ENCODE peak calls at places on chromosomes 11 and 22, in six cellular contexts. A is IMR-90, T is neuronal stem cell, U is mesenchymal stem cell, E is mesendoderm, G is H1. V is an unnamed sample.

GRCh38 chr11:96000064-96000463 is 76.2 kb upstream of the MTMR2 start:
- DNase-seq in A (no peak), G (no peak), T (no peak), U (no peak), E (no peak), V (no peak)

GRCh38 chr11:82365351-82365750 is 368.3 kb downstream of the FAM181B start:
- DNase-seq in U (no peak), G (no peak), T (no peak), A (no peak), E (no peak), V (no peak)

GRCh38 chr11:116193321-116194114 is 579.3 kb downstream of the BUD13 start:
- DNase-seq in E (peak; percentile 89), G (no peak), A (peak; percentile 62), T (peak; percentile 51), U (peak; percentile 36), V (peak; percentile 82)

GRCh38 chr11:104564921-104565580 is 333.2 kb downstream of the CASP12 start:
- DNase-seq in A (no peak), G (no peak), T (no peak), E (no peak), U (no peak), V (no peak)

GRCh38 chr11:117175104-117175503 is 3.4 kb upstream of the SIDT2 start:
- DNase-seq in U (no peak), A (no peak), T (no peak), G (no peak), E (no peak), V (no peak)

GRCh38 chr11:48000432-48000831 is 20.1 kb downstream of the PTPRJ start:
- DNase-seq in G (no peak), A (no peak), E (no peak), T (no peak), U (no peak), V (no peak)

GRCh38 chr11:107496011-107496410 is 38.4 kb upstream of the CWF19L2 start:
- DNase-seq in T (no peak), A (peak; percentile 61), G (no peak), U (peak; percentile 18), E (no peak), V (no peak)

GRCh38 chr22:50048836-50049235 is 9.3 kb downstream of the TTLL8 start:
- DNase-seq in T (no peak), U (no peak), G (no peak), E (no peak), A (no peak), V (no peak)

GRCh38 chr11:64266339-64266738 is 15.0 kb downstream of the PLCB3 start:
- DNase-seq in G (no peak), U (no peak), T (no peak), A (no peak), E (no peak), V (no peak)

GRCh38 chr11:64810271-64810890 is at the start of gene MEN1:
- DNase-seq in A (peak; percentile 93), T (peak; percentile 93), G (peak; percentile 85), U (peak; percentile 96), E (peak; percentile 99), V (peak; percentile 99)

GRCh38 chr11:93849751-93850584 is 450 bp downstream of the VSTM5 start:
- DNase-seq in G (no peak), T (peak; percentile 5), E (no peak), A (no peak), U (peak; percentile 7), V (peak; percentile 52)

GRCh38 chr11:18132341-18132740 is at the start of gene MRGPRX3:
- DNase-seq in A (no peak), E (no peak), T (no peak), U (no peak), G (no peak), V (no peak)

GRCh38 chr22:20115691-20116375 is at the start of gene RANBP1:
- DNase-seq in A (no peak), G (no peak), T (no peak), E (no peak), U (no peak), V (no peak)

GRCh38 chr11:578276-579035 is 2.2 kb downstream of the PHRF1 start:
- DNase-seq in A (no peak), U (no peak), T (no peak), G (no peak), E (no peak), V (no peak)

GRCh38 chr22:42946551-42947198 is 68.3 kb downstream of the PACSIN2 start:
- DNase-seq in E (no peak), T (no peak), A (no peak), U (no peak), G (no peak), V (peak; percentile 27)

GRCh38 chr11:129319751-129320150 is 55.9 kb upstream of the BARX2 start:
- DNase-seq in U (no peak), E (no peak), T (no peak), G (no peak), A (no peak), V (no peak)

GRCh38 chr22:31882971-31883370 is 61.4 kb upstream of the YWHAH start:
- DNase-seq in U (no peak), E (peak; percentile 73), A (no peak), T (no peak), G (no peak), V (no peak)

GRCh38 chr22:23831781-23832180 is 7.0 kb downstream of the DERL3 start:
- DNase-seq in A (no peak), T (no peak), U (no peak), G (no peak), E (no peak), V (no peak)

GRCh38 chr11:14422052-14422813 is 63.2 kb upstream of the RRAS2 start:
- DNase-seq in U (peak; percentile 96), E (peak; percentile 100), T (peak; percentile 57), G (peak; percentile 90), A (peak; percentile 100), V (peak; percentile 90)

GRCh38 chr11:43680521-43681505 is at the start of gene HSD17B12:
- DNase-seq in E (peak; percentile 100), T (peak; percentile 95), A (peak; percentile 99), U (peak; percentile 100), G (no peak), V (peak; percentile 100)

GRCh38 chr11:74443071-74443864 is 24.1 kb downstream of the KCNE3 start:
- DNase-seq in U (no peak), E (peak; percentile 55), G (no peak), A (peak; percentile 11), T (no peak), V (no peak)

GRCh38 chr11:65112226-65112550 is 516 bp downstream of the TM7SF2 start:
- DNase-seq in E (no peak), A (no peak), U (no peak), G (no peak), T (no peak), V (peak; percentile 55)

GRCh38 chr11:60870276-60870675 is 2.9 kb downstream of the ZP1 start:
- DNase-seq in A (no peak), E (peak; percentile 74), U (no peak), G (no peak), T (no peak), V (no peak)

GRCh38 chr11:118226294-118226693 is 1.5 kb upstream of the JAML start:
- DNase-seq in A (no peak), G (no peak), U (no peak), T (no peak), E (no peak), V (no peak)

GRCh38 chr11:105763594-105763993 is 153.7 kb downstream of the GRIA4 start:
- DNase-seq in E (no peak), G (no peak), A (no peak), T (no peak), U (no peak), V (no peak)

GRCh38 chr22:19717181-19717580 is 2.9 kb downstream of the SEPTIN5 start:
- DNase-seq in U (no peak), G (no peak), E (no peak), A (no peak), T (no peak), V (no peak)

GRCh38 chr11:15106201-15106965 is 8.3 kb upstream of the INSC start:
- DNase-seq in E (no peak), G (no peak), A (peak; percentile 91), U (peak; percentile 92), T (no peak), V (no peak)

GRCh38 chr11:9740202-9740881 is 76.5 kb downstream of the SWAP70 start:
- DNase-seq in A (no peak), E (no peak), G (no peak), U (no peak), T (no peak), V (no peak)

GRCh38 chr11:9736365-9736764 is 72.5 kb downstream of the SWAP70 start:
- DNase-seq in A (no peak), T (no peak), U (no peak), G (no peak), E (no peak), V (no peak)

GRCh38 chr11:9739108-9739507 is 75.2 kb downstream of the SWAP70 start:
- DNase-seq in T (no peak), E (no peak), G (no peak), A (no peak), U (no peak), V (no peak)

GRCh38 chr11:9738126-9738525 is 74.2 kb downstream of the SWAP70 start:
- DNase-seq in U (peak; percentile 77), A (no peak), T (no peak), G (no peak), E (no peak), V (no peak)

GRCh38 chr11:9738700-9739099 is 74.8 kb downstream of the SWAP70 start:
- DNase-seq in A (no peak), E (no peak), G (no peak), T (no peak), U (no peak), V (no peak)
- H2BK15ac ChIP-seq in A (no peak overlapping the region), E (no peak overlapping the region), G (no peak overlapping the region), T (no peak overlapping the region), U (no peak overlapping the region), V (no peak overlapping the region)

GRCh38 chr11:7903940-7904339 is 27.1 kb downstream of the OR10A6 start:
- DNase-seq in T (no peak), A (no peak), E (no peak), G (no peak), U (no peak), V (no peak)

GRCh38 chr11:7905549-7905948 is 25.5 kb downstream of the OR10A6 start:
- DNase-seq in E (no peak), T (no peak), A (no peak), U (no peak), G (no peak), V (no peak)

GRCh38 chr11:7906481-7906880 is 24.6 kb downstream of the OR10A6 start:
- DNase-seq in U (no peak), G (no peak), T (no peak), E (peak; percentile 56), A (no peak), V (no peak)

GRCh38 chr11:7905961-7906429 is 25.1 kb downstream of the OR10A6 start:
- DNase-seq in A (no peak), G (no peak), T (no peak), U (no peak), E (peak; percentile 98), V (peak; percentile 59)

GRCh38 chr11:7904910-7905309 is 26.2 kb downstream of the OR10A6 start:
- DNase-seq in T (no peak), A (peak; percentile 69), E (peak; percentile 66), U (no peak), G (no peak), V (no peak)
- H2BK120ac ChIP-seq in T (no peak overlapping the region), A (peak overlapping the region; percentile 94), E (peak overlapping the region; percentile 100), U (no peak overlapping the region), G (no peak overlapping the region), V (no peak overlapping the region)

GRCh38 chr11:35157814-35158213 is 18.8 kb downstream of the CD44 start:
- DNase-seq in A (no peak), E (peak; percentile 55), G (no peak), U (no peak), T (no peak), V (no peak)
- H3K4me2 ChIP-seq in A (no peak overlapping the region), E (no peak overlapping the region), G (no peak overlapping the region), U (no peak overlapping the region), T (no peak overlapping the region), V (no peak overlapping the region)

GRCh38 chr11:66314186-66314501 is 2.7 kb downstream of the CD248 start:
- DNase-seq in E (no peak), A (no peak), U (no peak), T (no peak), G (no peak), V (no peak)
- H2BK15ac ChIP-seq in E (no peak overlapping the region), A (peak overlapping the region; percentile 69), U (no peak overlapping the region), T (peak overlapping the region; percentile 96), G (no peak overlapping the region), V (no peak overlapping the region)

V was measured in H9.